ENCODE peak calls at places on chromosomes 2 and 18, in six cellular contexts. Q is PC-3, L is thoracic aorta, J is SJSA1, V is HCT116, F is sigmoid colon. G is an unnamed sample.

GRCh38 chr2:138071720-138072719 is 107.7 kb downstream of the HNMT start:
- DNase-seq in Q (peak), L (no peak), J (peak), V (no peak), F (no peak), G (no peak)

GRCh38 chr18:59549797-59550516 is 147.3 kb downstream of the CCBE1 start:
- DNase-seq in Q (peak), L (no peak), J (no peak), V (no peak), F (no peak), G (no peak)

GRCh38 chr18:45748531-45748930 is 24.6 kb downstream of the SLC14A1 start:
- DNase-seq in Q (no peak), L (no peak), J (no peak), V (no peak), F (no peak), G (no peak)

GRCh38 chr2:53202063-53202462 is 565.5 kb upstream of the CHAC2 start:
- DNase-seq in Q (peak), L (no peak), J (no peak), V (peak), F (no peak), G (no peak)

GRCh38 chr18:55588001-55588875 is at the start of gene TCF4:
- DNase-seq in Q (peak), L (no peak), J (peak), V (no peak), F (peak), G (peak)

GRCh38 chr2:200762127-200762526 is 49.6 kb upstream of the BZW1 start:
- DNase-seq in Q (no peak), L (no peak), J (no peak), V (no peak), F (no peak), G (no peak)

GRCh38 chr2:230541934-230542380 is 126.0 kb downstream of the SP100 start:
- DNase-seq in Q (peak), L (no peak), J (no peak), V (no peak), F (no peak), G (no peak)

GRCh38 chr2:15745907-15746306 is 154.2 kb downstream of the DDX1 start:
- DNase-seq in Q (no peak), L (no peak), J (no peak), V (no peak), F (no peak), G (no peak)

GRCh38 chr2:172153161-172153560 is 50.5 kb upstream of the DLX2 start:
- DNase-seq in Q (no peak), L (no peak), J (no peak), V (no peak), F (no peak), G (no peak)

GRCh38 chr2:236749346-236749745 is 179.7 kb downstream of the ACKR3 start:
- DNase-seq in Q (peak), L (no peak), J (no peak), V (no peak), F (no peak), G (no peak)

GRCh38 chr2:196277002-196277401 is 105.6 kb upstream of the STK17B start:
- DNase-seq in Q (peak), L (no peak), J (no peak), V (no peak), F (no peak), G (no peak)

GRCh38 chr18:69787825-69788547 is 159.7 kb downstream of the CD226 start:
- DNase-seq in Q (peak), L (no peak), J (no peak), V (peak), F (no peak), G (no peak)

GRCh38 chr2:148565272-148565894 is 79.2 kb upstream of the EPC2 start:
- DNase-seq in Q (peak), L (no peak), J (no peak), V (no peak), F (no peak), G (no peak)

GRCh38 chr18:48832961-48833700 is 117.6 kb downstream of the SMAD7 start:
- DNase-seq in Q (peak), L (no peak), J (peak), V (peak), F (no peak), G (peak)

GRCh38 chr18:48833701-48834394 is 116.9 kb downstream of the SMAD7 start:
- DNase-seq in Q (peak), L (no peak), J (peak), V (no peak), F (no peak), G (peak)

GRCh38 chr18:48831113-48831759 is 119.5 kb downstream of the SMAD7 start:
- DNase-seq in Q (no peak), L (no peak), J (peak), V (no peak), F (peak), G (peak)

GRCh38 chr18:48829443-48830149 is 121.2 kb downstream of the SMAD7 start:
- DNase-seq in Q (no peak), L (no peak), J (peak), V (no peak), F (peak), G (peak)

DNA sequence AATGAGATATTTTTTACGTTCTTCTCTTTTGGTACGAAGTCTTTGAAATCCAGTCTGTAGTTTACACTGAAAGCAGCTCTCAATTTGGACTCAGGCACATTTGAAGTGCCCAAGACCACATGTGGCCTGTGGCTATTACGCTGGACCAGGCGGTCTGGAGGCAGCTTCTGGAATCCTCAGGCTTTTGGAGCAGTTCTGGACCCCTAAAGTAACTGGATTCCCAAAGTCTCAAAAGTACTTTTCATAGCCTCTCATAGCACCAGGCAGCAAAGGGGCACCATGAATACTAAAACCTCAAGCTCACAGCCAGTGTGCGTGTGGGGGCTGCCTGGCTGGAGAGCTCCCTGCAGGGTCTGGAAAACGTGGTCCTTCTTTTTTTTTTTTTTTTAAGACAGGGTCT is 119.0 kb downstream of the SMAD7 start:
- DNase-seq in Q (no peak), L (no peak), J (peak), V (no peak), F (no peak), G (peak)
- H3K27ac ChIP-seq in Q (no peak), L (no peak), J (no peak), V (no peak), F (no peak), G (no peak)

DNA sequence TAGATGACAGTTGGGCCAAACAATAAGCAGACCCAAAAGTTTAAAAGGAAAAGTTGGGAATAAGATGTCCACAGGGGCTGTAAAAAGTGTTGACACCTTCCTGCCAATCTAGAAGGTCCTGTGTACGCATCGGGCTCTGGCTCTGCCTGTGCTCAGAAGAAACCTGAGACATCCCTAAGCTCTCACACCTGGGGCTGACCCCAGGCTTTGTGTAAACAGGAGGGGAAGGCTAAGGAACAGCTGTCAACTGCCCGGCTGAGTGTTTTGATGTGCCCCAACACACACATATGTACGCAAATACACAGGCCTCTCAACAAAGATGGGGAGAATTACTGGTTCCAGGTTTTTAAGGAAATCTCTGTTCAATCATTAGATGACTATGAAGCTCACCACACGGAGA is 59.5 kb downstream of the TMEM131 start:
- DNase-seq in Q (peak), L (no peak), J (no peak), V (peak), F (no peak), G (peak)
- H3K27ac ChIP-seq in Q (peak), L (no peak), J (no peak), V (peak), F (no peak), G (peak)

DNA sequence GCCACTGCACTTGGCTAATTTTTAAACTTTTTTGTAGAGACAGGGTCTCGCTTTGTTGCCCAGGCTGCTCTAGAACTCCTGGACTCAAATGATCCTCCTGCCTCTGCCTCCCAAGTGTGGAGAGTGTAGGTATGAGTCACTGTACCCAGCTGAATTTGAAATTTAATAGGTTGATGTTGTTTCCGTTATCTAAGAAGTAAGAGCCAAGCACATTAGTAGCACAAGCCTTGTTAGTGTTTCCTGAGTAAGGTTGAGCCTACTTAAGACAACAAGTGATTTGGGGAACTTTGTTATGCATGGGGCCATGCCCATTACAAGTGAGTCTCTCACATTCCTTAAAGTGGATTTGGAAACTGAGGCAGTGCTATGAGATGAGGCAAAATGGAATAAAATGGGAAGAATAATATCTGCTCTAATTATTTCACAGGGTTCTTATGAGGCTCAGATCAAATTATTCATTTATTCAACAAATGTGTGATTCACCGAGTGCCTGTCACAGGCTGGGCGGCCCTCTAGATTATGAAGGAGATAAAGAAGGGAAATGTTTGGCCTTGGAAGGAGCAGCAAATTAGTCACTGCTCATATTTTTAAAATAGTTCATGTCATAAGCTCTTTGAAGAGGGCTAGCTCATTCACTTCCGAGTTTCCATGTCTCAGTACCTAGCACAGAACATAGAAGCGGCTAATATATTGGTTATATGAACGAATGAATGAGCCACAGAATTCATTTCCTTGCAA is 217.2 kb downstream of the LDLRAD4 start:
- DNase-seq in Q (peak), L (peak), J (no peak), V (no peak), F (peak), G (no peak)
- H3K27ac ChIP-seq in Q (no peak), L (peak), J (peak), V (no peak), F (peak), G (peak)

GRCh38 chr2:46145840-46146239 is 151.4 kb upstream of the EPAS1 start:
- DNase-seq in Q (no peak), L (no peak), J (no peak), V (no peak), F (no peak), G (no peak)

GRCh38 chr2:46145017-46145416 is 152.2 kb upstream of the EPAS1 start:
- DNase-seq in Q (no peak), L (no peak), J (no peak), V (no peak), F (peak), G (no peak)

GRCh38 chr2:46144133-46144800 is 152.9 kb upstream of the EPAS1 start:
- DNase-seq in Q (no peak), L (no peak), J (no peak), V (no peak), F (peak), G (no peak)

GRCh38 chr2:46142546-46143329 is 154.5 kb upstream of the EPAS1 start:
- DNase-seq in Q (peak), L (no peak), J (no peak), V (no peak), F (peak), G (no peak)

GRCh38 chr2:46143401-46144132 is 153.6 kb upstream of the EPAS1 start:
- DNase-seq in Q (no peak), L (no peak), J (no peak), V (no peak), F (peak), G (no peak)
- H3K27ac ChIP-seq in Q (no peak), L (no peak), J (no peak), V (no peak), F (no peak), G (no peak)

GRCh38 chr2:177257471-177257870 is 7.1 kb downstream of the NFE2L2 start:
- DNase-seq in Q (no peak), L (no peak), J (no peak), V (no peak), F (no peak), G (no peak)

GRCh38 chr2:177256026-177256425 is 8.5 kb downstream of the NFE2L2 start:
- DNase-seq in Q (no peak), L (no peak), J (no peak), V (no peak), F (no peak), G (no peak)

GRCh38 chr2:177258059-177258458 is 6.5 kb downstream of the NFE2L2 start:
- DNase-seq in Q (no peak), L (no peak), J (no peak), V (no peak), F (no peak), G (no peak)

GRCh38 chr2:177255227-177255601 is 9.3 kb downstream of the NFE2L2 start:
- DNase-seq in Q (no peak), L (no peak), J (no peak), V (no peak), F (no peak), G (no peak)

DNA sequence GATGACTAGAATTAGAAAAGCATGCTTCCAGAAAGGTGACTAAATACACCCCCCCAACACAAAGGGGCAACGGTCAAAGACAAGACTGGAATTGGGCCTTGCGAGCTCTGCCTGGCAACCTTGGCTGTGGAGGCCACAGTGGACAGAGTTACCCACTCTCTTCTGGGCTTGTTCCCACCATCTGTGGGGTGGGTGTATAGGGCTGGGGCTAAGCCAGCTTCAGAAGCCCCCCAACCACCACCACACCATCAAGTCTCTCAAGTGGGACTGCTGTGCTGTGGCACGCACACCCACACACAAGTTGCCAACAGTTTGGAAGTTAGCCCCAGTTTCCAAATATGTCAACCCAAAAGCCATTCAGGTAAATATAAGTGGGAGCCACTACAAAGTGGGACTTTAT is 7.8 kb downstream of the NFE2L2 start:
- DNase-seq in Q (no peak), L (no peak), J (no peak), V (no peak), F (peak), G (no peak)
- H3K27ac ChIP-seq in Q (no peak), L (no peak), J (no peak), V (no peak), F (no peak), G (peak)